ENCODE peak calls at places on chromosomes 1 and 21, in four cellular contexts. K, G, P and Q are unnamed samples.

GRCh38 chr1:205296154-205296553 is 25.4 kb downstream of the NUAK2 start:
- DNase-seq in K (no peak), G (no peak), P (peak; percentile 0), Q (no peak)

GRCh38 chr1:232369451-232369850 is 260.5 kb downstream of the SIPA1L2 start:
- DNase-seq in K (peak; percentile 4), G (no peak), P (no peak), Q (no peak)

GRCh38 chr1:225889743-225890142 is 797 bp upstream of the LEFTY1 start:
- DNase-seq in K (no peak), G (no peak), P (no peak), Q (no peak)

GRCh38 chr1:223003549-223003948 is 139.5 kb downstream of the TLR5 start:
- DNase-seq in K (no peak), G (no peak), P (no peak), Q (no peak)

GRCh38 chr1:178308438-178308837 is 188.3 kb downstream of the CLEC20A start:
- DNase-seq in K (no peak), G (no peak), P (no peak), Q (no peak)

GRCh38 chr1:228304766-228305395 is 97.0 kb downstream of the OBSCN start:
- DNase-seq in K (no peak), G (no peak), P (no peak), Q (no peak)

GRCh38 chr1:225813250-225813964 is 3.5 kb downstream of the EPHX1 start:
- DNase-seq in K (peak; percentile 96), G (no peak), P (peak; percentile 59), Q (peak; percentile 86)

GRCh38 chr1:40676516-40676915 is 11.0 kb upstream of the RIMS3 start:
- DNase-seq in K (no peak), G (no peak), P (no peak), Q (no peak)

GRCh38 chr1:205495237-205495823 is 9.1 kb upstream of the CDK18 start:
- DNase-seq in K (no peak), G (no peak), P (no peak), Q (no peak)

GRCh38 chr1:218339267-218339831 is 5.8 kb upstream of the TGFB2 start:
- DNase-seq in K (peak; percentile 60), G (no peak), P (no peak), Q (peak; percentile 45)

GRCh38 chr21:35770101-35770945 is 290.0 kb downstream of the SETD4 start:
- DNase-seq in K (no peak), G (no peak), P (no peak), Q (no peak)

GRCh38 chr1:235161685-235162327 is 756 bp upstream of the RBM34 start:
- DNase-seq in K (no peak), G (peak; percentile 47), P (no peak), Q (no peak)

GRCh38 chr1:34057347-34057746 is 107.7 kb downstream of the CSMD2 start:
- DNase-seq in K (no peak), G (no peak), P (no peak), Q (no peak)

GRCh38 chr1:209490013-209490412 is 93.5 kb upstream of the CAMK1G start:
- DNase-seq in K (peak; percentile 13), G (no peak), P (no peak), Q (peak; percentile 27)

GRCh38 chr1:220552672-220553258 is 24.8 kb downstream of the MARK1 start:
- DNase-seq in K (no peak), G (no peak), P (no peak), Q (no peak)

GRCh38 chr21:43864313-43864805 is 664 bp upstream of the AGPAT3 start:
- DNase-seq in K (peak; percentile 21), G (peak; percentile 92), P (peak; percentile 86), Q (peak; percentile 45)

GRCh38 chr1:236922190-236922589 is 82.1 kb downstream of the MT1HL1 start:
- DNase-seq in K (no peak), G (no peak), P (no peak), Q (no peak)

GRCh38 chr1:89552481-89553194 is 28.0 kb downstream of the LRRC8B start:
- DNase-seq in K (peak; percentile 22), G (no peak), P (no peak), Q (peak; percentile 42)

GRCh38 chr21:41957991-41958766 is 4.4 kb upstream of the C2CD2 start:
- DNase-seq in K (peak; percentile 88), G (peak; percentile 87), P (peak; percentile 57), Q (peak; percentile 90)

GRCh38 chr21:26916799-26917198 is 50.1 kb downstream of the ADAMTS5 start:
- DNase-seq in K (no peak), G (no peak), P (no peak), Q (no peak)

GRCh38 chr1:110390096-110390495 is 730 bp downstream of the SLC16A4 start:
- DNase-seq in K (peak; percentile 90), G (no peak), P (no peak), Q (peak; percentile 76)

GRCh38 chr1:25997759-25998074 is at the start of gene PAFAH2:
- DNase-seq in K (no peak), G (peak; percentile 74), P (peak; percentile 55), Q (no peak)

GRCh38 chr1:8409107-8409506 is 91.2 kb downstream of the SLC45A1 start:
- DNase-seq in K (peak; percentile 91), G (no peak), P (no peak), Q (peak; percentile 74)

GRCh38 chr1:17161137-17161700 is 42.0 kb upstream of the PADI2 start:
- DNase-seq in K (no peak), G (no peak), P (no peak), Q (no peak)

GRCh38 chr1:37090671-37091070 is 56.4 kb upstream of the GRIK3 start:
- DNase-seq in K (no peak), G (no peak), P (no peak), Q (no peak)

DNA sequence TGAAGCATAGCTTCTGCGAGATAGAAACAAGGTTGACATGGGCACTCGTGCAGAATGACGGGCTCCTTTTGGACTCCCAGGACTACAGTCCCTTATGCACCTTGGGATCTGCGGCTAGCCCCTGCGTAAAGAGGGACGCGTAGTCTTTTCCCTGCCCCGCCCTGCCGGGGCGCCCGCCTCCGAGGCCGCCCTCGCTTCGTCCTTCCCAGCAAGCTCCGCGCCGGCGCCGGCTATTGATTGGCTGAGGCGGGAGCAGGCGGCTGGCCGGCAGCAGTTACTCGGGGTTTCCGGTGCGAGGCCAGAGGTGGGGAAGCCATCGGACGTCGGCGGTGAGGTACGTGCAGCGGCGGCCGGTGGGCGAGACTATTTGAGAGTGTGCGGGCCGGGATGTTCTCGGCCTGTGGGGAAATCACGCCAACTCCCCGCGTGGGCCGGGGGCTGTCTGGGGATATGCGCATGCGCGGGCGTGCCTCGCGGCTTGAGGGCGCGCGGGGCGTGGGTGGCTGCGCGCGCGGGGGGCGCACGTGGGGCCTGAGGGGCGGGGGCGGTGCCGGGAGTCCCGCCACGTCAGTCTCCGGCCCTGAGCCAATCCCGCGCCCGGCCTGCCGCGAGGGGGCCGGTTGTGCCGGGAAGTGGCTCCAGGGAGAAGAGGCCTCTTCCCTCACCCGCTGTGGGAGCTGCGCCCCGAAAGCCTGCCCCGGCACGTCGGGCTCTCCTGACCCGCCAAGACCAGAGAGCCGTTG is at the start of gene TXLNA:
- DNase-seq in K (peak; percentile 95), G (peak; percentile 98), P (peak; percentile 93), Q (peak; percentile 92)
- TF ChIP-seq CTCF in K (no peak), G (no peak), P (no peak), Q (peak; percentile 13)

DNA sequence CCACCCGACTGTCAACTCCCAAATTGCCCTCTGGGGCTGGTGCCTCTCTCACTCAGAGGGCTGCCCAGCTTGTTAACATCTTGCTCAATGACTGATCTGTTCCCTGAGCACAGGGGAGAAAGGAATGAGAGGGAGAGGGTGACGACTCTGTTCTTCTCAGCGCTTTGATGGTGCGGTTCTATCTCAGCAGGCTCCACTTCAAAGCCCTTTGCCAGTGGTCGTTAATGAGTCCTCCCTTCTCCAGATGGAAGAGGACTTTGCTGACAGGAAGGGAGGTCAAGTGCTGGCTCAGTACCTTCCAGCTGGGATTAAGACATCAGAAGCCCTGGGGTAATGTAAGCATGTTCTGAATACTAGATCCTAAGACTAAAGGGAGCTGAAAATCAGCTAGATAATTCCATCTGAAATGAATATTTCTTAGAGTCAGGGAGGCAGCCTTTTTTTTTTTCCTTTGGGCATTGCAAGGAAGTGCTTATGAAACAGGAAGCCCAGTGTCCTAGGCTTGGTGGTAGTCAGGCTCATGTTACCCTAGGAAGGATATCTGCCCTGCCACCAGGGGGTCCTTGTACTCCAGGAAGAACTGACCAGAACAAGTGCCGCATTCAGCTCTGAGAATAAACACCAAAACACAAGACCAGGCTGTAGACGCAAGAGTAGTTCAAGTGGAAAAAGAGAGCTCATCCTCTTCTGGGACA is 4.7 kb downstream of the FMOD start:
- DNase-seq in K (peak; percentile 62), G (no peak), P (no peak), Q (peak; percentile 12)
- H3K4me3 ChIP-seq in K (no peak overlapping the region), G (no peak overlapping the region), P (no peak overlapping the region), Q (no peak overlapping the region)

DNA sequence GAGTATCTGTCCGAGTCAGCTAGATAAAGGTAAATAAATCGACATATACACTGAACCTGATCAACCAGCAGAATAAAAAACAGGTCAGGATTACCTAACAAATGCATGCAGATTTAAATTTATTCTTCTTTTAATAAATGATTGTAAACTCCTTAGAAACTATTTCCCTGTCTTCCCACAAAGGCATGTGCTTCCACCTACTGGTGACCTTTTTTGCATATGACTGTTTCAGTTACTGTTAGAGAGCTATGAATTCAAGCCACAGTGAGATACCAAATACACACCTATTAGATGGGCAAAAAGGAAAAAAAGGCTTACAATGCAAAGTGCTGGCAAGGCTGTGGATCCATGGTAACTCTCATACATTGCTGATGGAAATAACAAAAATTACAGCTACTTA is 957.4 kb upstream of the NCAM2 start:
- DNase-seq in K (no peak), G (no peak), P (no peak), Q (no peak)
- TF ChIP-seq CTCF in K (no peak), G (no peak), P (peak; percentile 19), Q (no peak)

GRCh38 chr21:33262921-33263320 is 3.2 kb upstream of the IL10RB start:
- DNase-seq in K (no peak), G (no peak), P (no peak), Q (no peak)
- H3K4me3 ChIP-seq in K (no peak overlapping the region), G (no peak overlapping the region), P (no peak overlapping the region), Q (no peak overlapping the region)

GRCh38 chr1:155076371-155076770 is 2.3 kb upstream of the EFNA3 start:
- DNase-seq in K (no peak), G (no peak), P (no peak), Q (no peak)
- TF ChIP-seq CTCF in K (no peak), G (no peak), P (no peak), Q (no peak)

DNA sequence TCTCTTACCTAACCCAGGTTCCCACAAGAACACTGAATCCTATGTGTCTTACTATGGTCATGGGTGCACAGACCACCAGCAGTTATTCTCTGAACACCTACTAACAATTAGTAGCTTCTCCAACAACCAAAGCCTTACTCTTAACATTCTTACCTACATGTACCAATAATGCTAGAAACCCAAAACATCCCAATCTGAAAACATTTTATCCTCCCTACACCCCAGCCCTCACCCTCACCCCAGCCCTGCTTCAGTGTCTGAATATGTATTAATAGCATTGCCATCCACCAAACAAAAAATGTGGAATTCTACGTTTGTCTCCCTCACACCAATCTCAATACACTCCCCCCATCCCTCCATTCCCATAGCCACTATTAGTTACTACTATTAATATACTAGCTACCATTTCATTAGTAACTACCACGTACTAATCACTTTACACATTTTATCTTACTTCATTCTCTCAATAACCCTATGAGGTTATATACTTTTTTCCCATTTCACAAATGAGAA is 2.6 kb downstream of the TRIM33 start:
- DNase-seq in K (no peak), G (no peak), P (no peak), Q (no peak)
- H3K4me3 ChIP-seq in K (peak overlapping the region; percentile 89), G (no peak overlapping the region), P (no peak overlapping the region), Q (no peak overlapping the region)